ENCODE peak calls at places on chromosomes 6 and 20, in six cellular contexts. J, F, C, I, U and W are unnamed samples.

GRCh38 chr20:17059465-17059864 is 167.4 kb upstream of the PCSK2 start:
- DNase-seq in J (no peak), F (peak), C (no peak), I (no peak), U (no peak), W (no peak)

GRCh38 chr6:112400282-112400681 is 53.2 kb downstream of the RFPL4B start:
- DNase-seq in J (no peak), F (no peak), C (no peak), I (no peak), U (no peak), W (no peak)

GRCh38 chr6:4420160-4420865 is 284.9 kb upstream of the ECI2 start:
- DNase-seq in J (no peak), F (no peak), C (no peak), I (no peak), U (no peak), W (no peak)

GRCh38 chr6:15533379-15534044 is 129.3 kb downstream of the DTNBP1 start:
- DNase-seq in J (no peak), F (no peak), C (no peak), I (no peak), U (no peak), W (peak)

GRCh38 chr6:34246249-34246562 is 2.6 kb downstream of the SMIM29 start:
- DNase-seq in J (no peak), F (no peak), C (no peak), I (no peak), U (no peak), W (no peak)

GRCh38 chr6:25278914-25279747 is at the start of gene CARMIL1:
- DNase-seq in J (peak), F (peak), C (peak), I (peak), U (peak), W (peak)

GRCh38 chr20:31674895-31675827 is 37.4 kb downstream of the COX4I2 start:
- DNase-seq in J (peak), F (peak), C (no peak), I (peak), U (peak), W (peak)

GRCh38 chr20:22523499-22524392 is 60.6 kb downstream of the FOXA2 start:
- DNase-seq in J (peak), F (no peak), C (no peak), I (no peak), U (no peak), W (no peak)

GRCh38 chr6:125722886-125723285 is 26.5 kb upstream of the HEY2 start:
- DNase-seq in J (no peak), F (no peak), C (no peak), I (no peak), U (no peak), W (no peak)

GRCh38 chr20:40692240-40693011 is 3.4 kb upstream of the MAFB start:
- DNase-seq in J (no peak), F (no peak), C (no peak), I (no peak), U (no peak), W (peak)

GRCh38 chr20:9889270-9889981 is 50.5 kb upstream of the PAK5 start:
- DNase-seq in J (no peak), F (no peak), C (no peak), I (no peak), U (peak), W (no peak)

GRCh38 chr20:9300080-9300479 is 214.3 kb upstream of the LAMP5 start:
- DNase-seq in J (no peak), F (no peak), C (no peak), I (no peak), U (no peak), W (no peak)

DNA sequence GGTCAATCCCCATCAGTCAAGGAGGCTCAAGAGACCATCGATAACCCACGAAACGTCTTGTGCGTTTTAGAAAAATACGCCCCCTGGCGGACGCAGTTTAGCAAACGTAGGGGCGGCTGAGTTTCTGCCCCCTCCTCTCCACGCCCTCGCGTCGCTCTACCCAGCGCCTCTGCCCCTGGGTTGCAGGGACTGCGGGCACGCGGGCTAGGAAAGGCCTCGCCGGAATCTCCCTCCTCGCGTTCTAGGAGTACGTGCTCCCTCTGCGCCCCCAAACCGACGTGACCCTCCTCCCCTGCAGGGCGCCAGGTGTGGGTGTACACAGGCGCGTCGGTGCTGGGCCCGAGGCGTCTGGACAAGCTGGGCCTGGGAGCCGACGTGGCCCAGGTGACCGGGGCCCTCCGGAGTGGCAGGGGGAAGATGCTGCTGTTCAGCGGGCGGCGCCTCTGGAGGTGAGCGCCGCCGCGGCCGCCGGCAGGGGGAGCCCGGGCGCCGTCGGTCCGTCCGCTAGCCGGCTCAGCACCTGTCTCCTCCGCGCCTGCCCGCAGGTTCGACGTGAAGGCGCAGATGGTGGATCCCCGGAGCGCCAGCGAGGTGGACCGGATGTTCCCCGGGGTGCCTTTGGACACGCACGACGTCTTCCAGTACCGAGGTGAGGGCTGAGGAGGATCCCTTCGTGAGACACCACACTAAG is 5.3 kb downstream of the MMP9 start:
- DNase-seq in J (peak), F (peak), C (no peak), I (peak), U (peak), W (no peak)
- TF ChIP-seq CTCF in J (peak), F (peak), C (peak), I (peak), U (peak), W (no peak)

GRCh38 chr6:67883500-67884366 is 751.3 kb upstream of the ADGRB3 start:
- DNase-seq in J (no peak), F (no peak), C (no peak), I (no peak), U (no peak), W (no peak)
- TF ChIP-seq CTCF in J (no peak), F (no peak), C (no peak), I (no peak), U (no peak), W (no peak)

GRCh38 chr20:38196016-38196415 is 30.9 kb upstream of the TGM2 start:
- DNase-seq in J (no peak), F (no peak), C (no peak), I (no peak), U (no peak), W (no peak)
- TF ChIP-seq CTCF in J (no peak), F (no peak), C (no peak), I (no peak), U (no peak), W (no peak)

DNA sequence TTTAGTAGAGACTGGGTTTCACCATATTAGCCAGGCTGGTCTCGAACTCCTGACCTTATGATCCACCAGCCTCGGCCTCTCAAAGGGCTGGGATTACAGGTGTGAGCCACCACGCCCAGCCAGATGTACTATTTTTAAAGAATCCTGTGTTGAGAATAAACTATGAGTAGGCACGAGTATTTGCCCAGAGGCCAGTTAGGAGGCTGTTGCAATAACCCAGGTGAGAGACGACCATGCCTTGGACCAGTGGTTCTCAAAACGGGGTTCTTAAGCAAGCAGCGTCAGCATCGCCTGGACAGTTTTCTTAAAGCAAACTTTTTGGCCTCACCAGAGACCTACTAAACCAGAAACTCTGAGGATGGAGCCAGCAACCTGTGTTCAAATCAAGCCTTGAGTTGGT is 258.8 kb downstream of the ZNF217 start:
- DNase-seq in J (no peak), F (no peak), C (no peak), I (no peak), U (no peak), W (no peak)
- TF ChIP-seq CTCF in J (no peak), F (no peak), C (no peak), I (no peak), U (no peak), W (no peak)

DNA sequence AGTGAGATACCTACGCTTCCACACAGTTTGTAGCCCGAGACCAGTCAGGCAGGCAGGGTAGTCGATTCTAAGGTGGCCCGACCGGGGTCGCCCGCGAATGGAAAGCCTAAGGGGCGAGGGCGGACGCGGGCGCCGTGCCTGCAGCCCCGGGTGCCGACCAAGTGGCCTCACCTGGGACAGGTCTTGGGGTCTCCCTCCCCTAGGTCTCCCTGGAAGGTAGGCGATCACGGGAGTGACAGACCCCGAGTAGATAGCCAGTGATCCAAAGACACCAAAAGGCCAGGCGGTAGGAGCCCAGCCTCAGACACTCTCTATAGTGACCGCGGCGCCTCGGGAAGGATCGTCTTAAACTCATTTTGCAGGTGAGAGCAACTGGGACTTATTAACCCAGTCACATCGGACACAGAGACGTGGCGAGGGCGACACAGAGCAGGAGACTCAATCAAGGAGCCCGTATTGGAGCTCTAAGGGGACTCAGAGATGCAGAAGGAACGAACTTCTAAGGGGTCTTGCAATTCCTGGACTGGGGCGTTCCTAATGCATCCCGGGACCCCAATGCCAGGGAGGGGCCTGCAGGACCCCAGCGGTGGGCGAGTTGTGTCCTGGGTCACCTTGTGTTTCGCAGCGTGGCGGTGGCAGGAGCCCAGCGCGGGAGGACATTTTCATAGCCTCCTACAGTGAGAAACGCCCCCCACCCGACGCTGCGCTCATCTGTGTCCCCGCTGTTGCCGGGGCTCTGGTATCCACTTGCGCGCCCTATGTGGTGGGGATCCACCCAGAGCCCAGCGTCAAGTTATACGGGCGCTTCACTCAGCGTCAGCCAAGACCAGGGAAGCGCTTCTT is 2.1 kb upstream of the VSX1 start:
- DNase-seq in J (no peak), F (no peak), C (no peak), I (no peak), U (no peak), W (no peak)
- TF ChIP-seq CTCF in J (no peak), F (no peak), C (no peak), I (peak), U (peak), W (no peak)

DNA sequence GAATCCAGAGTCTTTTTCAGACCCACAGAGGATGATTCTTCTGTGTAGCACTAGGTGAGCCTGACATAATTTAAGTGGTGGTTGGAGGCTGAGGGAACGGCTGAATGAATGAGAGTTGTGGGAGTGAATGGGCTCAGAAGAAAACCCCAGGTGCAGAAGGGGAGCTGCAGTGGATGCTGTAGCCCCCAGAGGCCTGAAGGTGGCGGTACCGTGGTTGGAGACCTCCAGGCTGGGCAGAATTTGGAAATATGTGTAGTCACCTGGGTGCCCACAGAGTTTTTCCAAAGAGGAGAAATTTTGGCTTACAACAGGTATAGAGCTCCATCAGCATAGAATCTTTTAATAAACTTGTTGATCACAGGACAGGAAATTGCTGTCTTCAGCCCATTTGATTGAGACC is 6.5 kb upstream of the RAET1G start:
- DNase-seq in J (no peak), F (no peak), C (no peak), I (no peak), U (no peak), W (peak)
- TF ChIP-seq CTCF in J (no peak), F (peak), C (no peak), I (peak), U (peak), W (no peak)

GRCh38 chr6:144063246-144063743 is 32.1 kb downstream of the SF3B5 start:
- DNase-seq in J (peak), F (no peak), C (no peak), I (peak), U (peak), W (peak)

GRCh38 chr6:144062757-144063156 is 32.6 kb downstream of the SF3B5 start:
- DNase-seq in J (no peak), F (no peak), C (no peak), I (no peak), U (no peak), W (no peak)

GRCh38 chr6:144064402-144064830 is 31.0 kb downstream of the SF3B5 start:
- DNase-seq in J (peak), F (no peak), C (peak), I (peak), U (peak), W (no peak)

GRCh38 chr6:144064831-144065668 is 30.3 kb downstream of the SF3B5 start:
- DNase-seq in J (peak), F (no peak), C (no peak), I (no peak), U (peak), W (no peak)

DNA sequence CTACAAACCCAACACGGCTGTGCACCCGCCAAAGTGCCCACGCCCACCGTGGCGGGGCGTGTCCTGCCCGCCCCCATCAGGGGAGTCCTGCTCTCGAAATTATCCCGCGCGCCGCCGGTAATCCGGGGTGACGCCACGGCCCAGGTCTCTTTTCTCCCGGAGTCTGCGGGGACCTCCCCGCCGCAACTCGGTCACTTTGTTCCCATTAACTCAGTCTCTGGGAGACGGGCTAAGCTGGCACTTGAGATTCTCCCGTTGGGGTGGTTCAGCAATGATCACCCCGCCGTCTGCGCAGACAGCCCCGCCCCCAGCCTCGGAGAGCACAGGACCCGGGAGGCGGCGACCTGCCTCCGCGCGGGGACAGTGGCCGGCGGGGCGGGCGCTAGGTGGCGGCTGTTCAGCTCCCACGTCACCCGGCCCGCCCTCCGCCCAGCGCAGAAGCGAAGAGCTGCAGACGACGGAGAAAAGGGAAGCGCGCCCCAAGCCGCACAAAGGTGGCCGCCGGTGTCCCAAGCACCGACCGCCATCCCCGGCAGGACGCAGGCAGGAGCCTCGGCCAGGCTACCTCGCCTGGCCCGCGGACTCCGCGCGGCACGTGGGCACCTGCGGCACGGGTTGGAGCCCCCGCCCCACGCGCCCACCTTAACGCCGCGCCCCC is 31.5 kb downstream of the SF3B5 start:
- DNase-seq in J (peak), F (no peak), C (peak), I (peak), U (peak), W (peak)
- TF ChIP-seq CTCF in J (peak), F (peak), C (peak), I (peak), U (peak), W (no peak)

DNA sequence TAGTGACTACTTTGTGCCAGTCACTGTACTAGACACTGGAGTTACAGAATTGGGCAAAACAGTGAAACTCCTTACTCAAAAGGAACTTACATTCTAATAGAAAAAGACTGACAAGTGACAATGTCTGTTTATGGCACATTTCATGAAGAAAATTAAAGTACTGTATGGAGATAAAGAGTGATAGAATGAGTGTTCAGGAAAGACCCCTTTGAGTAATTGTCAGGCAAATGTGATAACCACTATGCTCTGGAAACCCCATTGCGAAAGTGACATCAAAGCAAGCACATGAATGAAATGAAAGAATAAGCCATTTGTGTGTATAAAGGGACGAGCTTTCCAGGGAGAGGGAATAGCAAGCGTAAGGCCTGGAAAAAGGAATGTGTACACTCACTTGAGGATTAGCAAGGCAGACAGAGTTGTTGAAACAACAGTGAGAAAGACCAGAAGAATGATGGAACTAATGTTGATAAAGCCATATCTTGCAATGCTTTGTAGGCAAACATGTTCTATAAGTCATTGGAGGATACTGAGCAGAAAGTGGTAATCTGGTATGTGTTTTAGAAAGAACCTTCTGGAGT is 490.0 kb downstream of the GRIK2 start:
- DNase-seq in J (no peak), F (no peak), C (no peak), I (no peak), U (peak), W (no peak)
- TF ChIP-seq CTCF in J (no peak), F (no peak), C (no peak), I (no peak), U (no peak), W (no peak)